ENCODE peak calls at places on chromosomes 13 and 19, in eight cellular contexts. O, F, J, G, V, B, M and C are unnamed samples.

GRCh38 chr13:42539670-42540069 is 34.3 kb upstream of the TNFSF11 start:
- DNase-seq in O (no peak), F (peak), J (no peak), G (no peak), V (no peak), B (no peak), M (no peak), C (no peak)

GRCh38 chr13:48210178-48210577 is 22.8 kb upstream of the ITM2B start:
- DNase-seq in O (no peak), F (no peak), J (no peak), G (no peak), V (no peak), B (no peak), M (no peak), C (no peak)

GRCh38 chr13:29935309-29935981 is 85.0 kb upstream of the UBL3 start:
- DNase-seq in O (peak), F (no peak), J (no peak), G (peak), V (no peak), B (peak), M (peak), C (no peak)

GRCh38 chr13:69109891-69110525 is 997.6 kb upstream of the ATXN8OS start:
- DNase-seq in O (no peak), F (no peak), J (no peak), G (no peak), V (no peak), B (no peak), M (no peak), C (no peak)

GRCh38 chr13:83499286-83499685 is 383.0 kb downstream of the SLITRK1 start:
- DNase-seq in O (no peak), F (no peak), J (no peak), G (no peak), V (no peak), B (no peak), M (no peak), C (no peak)

GRCh38 chr19:8337728-8338127 is 5.3 kb downstream of the KANK3 start:
- DNase-seq in O (no peak), F (no peak), J (no peak), G (peak), V (no peak), B (no peak), M (no peak), C (no peak)

GRCh38 chr13:48493076-48493765 is 39.7 kb downstream of the RCBTB2 start:
- DNase-seq in O (no peak), F (no peak), J (no peak), G (no peak), V (no peak), B (no peak), M (no peak), C (no peak)

GRCh38 chr13:98509271-98510155 is 67.4 kb downstream of the STK24 start:
- DNase-seq in O (peak), F (no peak), J (no peak), G (peak), V (no peak), B (peak), M (peak), C (no peak)

GRCh38 chr19:51064534-51065220 is at the start of gene KLK13:
- DNase-seq in O (peak), F (peak), J (no peak), G (no peak), V (no peak), B (no peak), M (no peak), C (no peak)

GRCh38 chr19:43662487-43662886 is 7.5 kb downstream of the PLAUR start:
- DNase-seq in O (no peak), F (no peak), J (no peak), G (no peak), V (no peak), B (no peak), M (no peak), C (no peak)

GRCh38 chr19:6890938-6891337 is 3.6 kb downstream of the ADGRE1 start:
- DNase-seq in O (no peak), F (no peak), J (no peak), G (no peak), V (no peak), B (no peak), M (no peak), C (no peak)

GRCh38 chr19:57267294-57267693 is 13.0 kb upstream of the ZNF460 start:
- DNase-seq in O (no peak), F (no peak), J (no peak), G (no peak), V (no peak), B (no peak), M (no peak), C (no peak)

GRCh38 chr13:77316430-77316829 is 10.5 kb downstream of the MYCBP2 start:
- DNase-seq in O (no peak), F (no peak), J (no peak), G (no peak), V (no peak), B (no peak), M (no peak), C (no peak)

GRCh38 chr19:34288381-34288780 is 34.0 kb downstream of the GARRE1 start:
- DNase-seq in O (no peak), F (no peak), J (no peak), G (no peak), V (no peak), B (no peak), M (no peak), C (no peak)

GRCh38 chr13:113863511-113864302 is at the start of gene GAS6:
- DNase-seq in O (peak), F (no peak), J (no peak), G (peak), V (peak), B (no peak), M (no peak), C (no peak)

GRCh38 chr19:22602631-22603272 is 31.4 kb upstream of the ZNF492 start:
- DNase-seq in O (no peak), F (no peak), J (no peak), G (no peak), V (no peak), B (no peak), M (no peak), C (peak)

GRCh38 chr13:27226991-27227390 is 24.4 kb upstream of the RPL21 start:
- DNase-seq in O (no peak), F (no peak), J (no peak), G (no peak), V (no peak), B (no peak), M (no peak), C (no peak)

GRCh38 chr19:41998246-41999020 is 4.4 kb upstream of the ATP1A3 start:
- DNase-seq in O (peak), F (no peak), J (no peak), G (peak), V (no peak), B (peak), M (no peak), C (no peak)

GRCh38 chr13:29847501-29847983 is 2.9 kb downstream of the UBL3 start:
- DNase-seq in O (no peak), F (no peak), J (no peak), G (peak), V (no peak), B (no peak), M (no peak), C (no peak)

GRCh38 chr13:43986395-43986794 is 106.7 kb downstream of the LACC1 start:
- DNase-seq in O (no peak), F (no peak), J (no peak), G (no peak), V (no peak), B (no peak), M (no peak), C (peak)

GRCh38 chr19:5228932-5229777 is 111.5 kb downstream of the PTPRS start:
- DNase-seq in O (no peak), F (no peak), J (no peak), G (no peak), V (no peak), B (no peak), M (no peak), C (no peak)

GRCh38 chr19:29675650-29676186 is 10.5 kb downstream of the PLEKHF1 start:
- DNase-seq in O (no peak), F (no peak), J (peak), G (no peak), V (no peak), B (peak), M (no peak), C (no peak)

GRCh38 chr13:108681986-108682562 is 52.7 kb downstream of the MYO16 start:
- DNase-seq in O (no peak), F (no peak), J (no peak), G (no peak), V (no peak), B (no peak), M (no peak), C (no peak)

GRCh38 chr19:13860679-13861391 is 16.1 kb upstream of the NANOS3 start:
- DNase-seq in O (no peak), F (no peak), J (no peak), G (no peak), V (no peak), B (no peak), M (no peak), C (no peak)
- TF ChIP-seq POLR2A in O (no peak), F (no peak), J (no peak), G (no peak), V (no peak), B (no peak), M (no peak), C (no peak)

GRCh38 chr13:45331981-45332830 is 8.8 kb downstream of the TPT1 start:
- DNase-seq in O (no peak), F (no peak), J (no peak), G (no peak), V (no peak), B (no peak), M (no peak), C (no peak)

GRCh38 chr13:45331123-45331619 is 9.8 kb downstream of the TPT1 start:
- DNase-seq in O (no peak), F (no peak), J (no peak), G (no peak), V (no peak), B (no peak), M (no peak), C (no peak)

GRCh38 chr13:45333973-45334922 is 6.7 kb downstream of the TPT1 start:
- DNase-seq in O (no peak), F (no peak), J (no peak), G (no peak), V (no peak), B (no peak), M (no peak), C (no peak)

GRCh38 chr13:45333251-45333972 is 7.6 kb downstream of the TPT1 start:
- DNase-seq in O (no peak), F (no peak), J (no peak), G (no peak), V (no peak), B (no peak), M (no peak), C (no peak)

GRCh38 chr13:45332831-45333219 is 8.2 kb downstream of the TPT1 start:
- DNase-seq in O (no peak), F (no peak), J (no peak), G (no peak), V (no peak), B (no peak), M (no peak), C (no peak)
- TF ChIP-seq POLR2AphosphoS5 in O (no peak), F (no peak), J (no peak), G (no peak), V (no peak), B (no peak), M (peak), C (no peak)

GRCh38 chr19:1244693-1245451 is 3.3 kb downstream of the ATP5F1D start:
- DNase-seq in O (peak), F (no peak), J (peak), G (peak), V (no peak), B (peak), M (no peak), C (no peak)
- TF ChIP-seq EP300 in O (no peak), F (no peak), J (no peak), G (peak), V (no peak), B (no peak), M (no peak), C (no peak)

DNA sequence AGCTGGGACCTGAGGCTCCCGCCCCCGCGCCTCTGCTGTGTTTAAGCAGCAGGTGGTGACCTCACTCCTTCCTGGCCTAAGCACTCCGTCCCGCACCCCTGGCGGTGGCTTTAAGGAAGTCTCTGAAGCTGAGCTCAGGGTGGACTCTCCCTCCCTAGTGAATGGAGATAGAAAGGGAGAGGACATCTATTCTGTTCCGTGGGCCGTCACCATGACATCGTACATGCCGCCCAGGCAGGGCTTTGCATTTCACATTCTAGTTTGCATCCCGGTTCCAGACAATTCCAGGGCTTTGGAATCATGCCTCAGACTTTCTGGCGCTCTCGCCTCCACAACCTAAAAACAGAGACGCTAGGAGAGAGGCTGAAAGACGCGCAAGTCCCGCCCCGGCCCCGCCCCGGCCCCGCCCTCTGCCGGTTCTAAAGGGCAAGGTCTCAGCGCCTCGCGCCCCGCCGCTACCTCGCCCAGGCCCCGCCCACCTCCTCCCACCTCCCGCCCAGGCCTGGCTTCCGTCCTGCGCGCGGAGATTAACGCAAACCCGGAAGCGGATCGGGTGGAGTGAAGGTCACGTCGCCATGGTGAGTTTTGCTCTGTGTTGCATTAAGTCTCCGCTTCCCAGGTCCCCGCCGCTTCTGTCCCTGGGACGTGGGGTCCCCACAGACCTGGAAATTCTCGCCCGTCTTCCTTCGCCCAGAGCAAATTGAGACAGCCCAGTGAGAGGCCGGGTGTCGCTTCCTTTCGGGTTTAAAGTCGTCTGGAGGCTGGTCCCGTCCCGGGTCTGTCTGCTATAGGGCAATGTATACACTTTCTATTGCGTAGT is at the start of gene ZNF808:
- DNase-seq in O (peak), F (peak), J (peak), G (peak), V (peak), B (peak), M (peak), C (peak)
- TF ChIP-seq POLR2A in O (no peak), F (peak), J (peak), G (peak), V (no peak), B (no peak), M (peak), C (no peak)

GRCh38 chr19:46661020-46661731 is at the start of gene DACT3:
- DNase-seq in O (peak), F (peak), J (peak), G (peak), V (peak), B (peak), M (peak), C (peak)
- TF ChIP-seq POLR2AphosphoS5 in O (peak), F (no peak), J (peak), G (no peak), V (peak), B (peak), M (no peak), C (peak)

GRCh38 chr19:54893406-54893805 is 12.5 kb upstream of the NCR1 start:
- DNase-seq in O (no peak), F (peak), J (no peak), G (no peak), V (no peak), B (no peak), M (no peak), C (no peak)
- TF ChIP-seq EP300 in O (no peak), F (peak), J (no peak), G (no peak), V (no peak), B (no peak), M (no peak), C (no peak)

DNA sequence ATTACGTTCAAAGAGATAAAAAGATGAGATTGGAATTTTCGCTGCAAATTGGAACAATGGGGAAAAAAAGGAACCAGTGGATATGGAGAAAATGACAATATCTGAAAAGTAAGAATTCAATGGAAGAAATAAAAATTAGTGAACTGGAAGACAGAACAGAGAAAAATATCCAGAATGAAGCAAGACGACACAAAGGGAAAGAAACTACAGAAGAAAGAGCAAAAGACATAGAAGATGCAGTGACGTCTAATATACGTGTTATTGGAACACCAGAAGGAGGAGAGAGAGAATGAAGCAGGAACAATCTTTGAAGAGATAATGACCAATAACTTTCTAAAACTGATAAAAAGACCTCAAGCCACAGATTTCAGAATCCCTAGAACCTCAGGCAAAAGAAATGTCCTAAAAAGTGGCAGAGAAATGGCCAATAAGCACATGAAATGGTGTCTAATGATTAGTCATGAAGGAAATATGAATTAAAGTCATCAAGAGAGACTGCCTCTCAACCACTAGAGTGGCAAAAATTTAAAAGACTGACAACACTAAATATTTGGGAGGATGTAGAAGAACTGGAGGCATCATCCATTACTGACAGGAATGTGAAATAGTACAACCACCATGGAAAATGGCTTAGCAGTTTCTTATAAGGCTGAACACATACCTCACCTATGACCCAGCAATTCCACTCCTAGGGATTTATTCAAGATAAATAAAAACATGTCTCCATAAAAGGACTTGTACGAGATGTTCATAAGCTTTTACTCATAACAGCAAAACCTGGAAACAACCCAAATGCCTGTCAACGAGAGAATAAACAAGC is 56.5 kb downstream of the GADD45B start:
- DNase-seq in O (no peak), F (no peak), J (no peak), G (no peak), V (no peak), B (no peak), M (no peak), C (no peak)
- TF ChIP-seq POLR2A in O (no peak), F (no peak), J (no peak), G (no peak), V (no peak), B (no peak), M (no peak), C (no peak)

DNA sequence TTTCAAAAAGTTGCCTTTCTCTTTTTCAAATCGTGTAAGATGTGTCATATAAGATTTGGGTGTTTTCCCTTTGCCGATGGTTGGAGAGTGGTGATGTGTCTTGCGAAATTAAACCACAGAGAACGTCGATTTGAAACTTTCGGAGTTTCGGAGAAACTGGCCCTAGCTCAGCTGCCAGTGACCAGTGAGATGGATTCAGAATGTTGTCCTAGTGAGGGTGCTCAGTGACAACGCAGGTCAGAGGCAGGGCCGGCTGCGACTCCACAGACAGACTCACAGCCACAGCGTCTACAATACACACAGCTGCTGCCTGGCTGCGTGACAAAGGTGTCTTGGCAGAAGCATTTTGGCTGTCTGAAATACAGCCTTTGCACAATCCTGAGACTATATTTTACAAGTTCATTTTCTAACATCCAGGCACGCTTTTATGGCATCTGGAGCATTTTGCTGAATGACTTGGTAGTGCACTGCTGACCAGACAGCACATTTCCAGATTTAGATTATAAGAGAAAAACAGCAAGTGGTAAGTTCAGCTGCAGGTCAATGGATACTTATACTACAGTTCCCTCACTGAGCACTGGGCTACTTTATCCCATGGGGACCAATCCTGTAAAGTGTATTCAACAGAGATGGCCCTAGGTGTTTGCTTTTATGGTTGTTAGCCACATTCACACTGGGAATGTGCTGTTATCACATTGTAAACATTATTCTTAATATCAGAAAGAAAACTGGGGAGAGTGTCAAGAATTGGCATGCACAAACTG is 207.5 kb downstream of the KCNRG start:
- DNase-seq in O (peak), F (no peak), J (peak), G (peak), V (no peak), B (peak), M (no peak), C (peak)
- TF ChIP-seq POLR2AphosphoS5 in O (peak), F (no peak), J (peak), G (peak), V (no peak), B (peak), M (no peak), C (peak)